ENCODE peak calls at places on chromosome 20, in eight cellular contexts. Q is astrocyte of the cerebellum, G is astrocyte of the spinal cord, A is dorsolateral prefrontal cortex, N is HCT116, X is GM12878, M is IMR-90, E is mammary epithelial cell. H is an unnamed sample.
A peak's percentile ranks its signal among the peaks of the same experiment; 100 is the strongest.

GRCh38 chr20:49669601-49670189 is 44.0 kb downstream of the B4GALT5 start:
- DNase-seq in N (no peak), G (no peak), X (peak; percentile 85), E (no peak), M (no peak), A (no peak), Q (no peak), H (peak; percentile 87)

GRCh38 chr20:33671573-33672288 is 2.5 kb downstream of the NECAB3 start:
- DNase-seq in M (no peak), A (no peak), E (no peak), Q (no peak), G (no peak), X (no peak), N (no peak), H (no peak)

GRCh38 chr20:38566199-38566598 is 14.8 kb upstream of the ADIG start:
- DNase-seq in M (no peak), X (no peak), E (no peak), N (no peak), Q (no peak), G (no peak), A (no peak), H (no peak)

GRCh38 chr20:53162251-53162835 is 190.2 kb downstream of the TSHZ2 start:
- DNase-seq in N (peak; percentile 42), G (peak; percentile 72), E (peak; percentile 75), Q (peak; percentile 42), X (no peak), M (peak; percentile 47), A (no peak), H (peak; percentile 37)

GRCh38 chr20:35511814-35512420 is 17.5 kb downstream of the C20orf173 start:
- DNase-seq in E (peak; percentile 15), Q (peak; percentile 35), M (peak; percentile 47), X (no peak), G (peak; percentile 53), N (no peak), A (peak; percentile 39), H (no peak)

GRCh38 chr20:10523438-10523837 is 88.3 kb downstream of the SLX4IP start:
- DNase-seq in M (no peak), E (no peak), Q (no peak), G (no peak), N (no peak), X (no peak), A (no peak), H (no peak)

GRCh38 chr20:23587631-23588030 is 18.1 kb downstream of the CST9 start:
- DNase-seq in N (no peak), X (no peak), E (no peak), M (no peak), G (no peak), A (no peak), Q (no peak), H (no peak)

GRCh38 chr20:9119776-9120175 is 50.9 kb downstream of the PLCB4 start:
- DNase-seq in E (peak; percentile 82), M (no peak), Q (no peak), A (peak; percentile 15), X (no peak), G (no peak), N (no peak), H (no peak)

GRCh38 chr20:44089987-44090674 is 96.9 kb downstream of the JPH2 start:
- DNase-seq in Q (no peak), E (peak; percentile 89), M (peak; percentile 69), A (no peak), X (peak; percentile 57), N (peak; percentile 61), G (peak; percentile 54), H (peak; percentile 81)

DNA sequence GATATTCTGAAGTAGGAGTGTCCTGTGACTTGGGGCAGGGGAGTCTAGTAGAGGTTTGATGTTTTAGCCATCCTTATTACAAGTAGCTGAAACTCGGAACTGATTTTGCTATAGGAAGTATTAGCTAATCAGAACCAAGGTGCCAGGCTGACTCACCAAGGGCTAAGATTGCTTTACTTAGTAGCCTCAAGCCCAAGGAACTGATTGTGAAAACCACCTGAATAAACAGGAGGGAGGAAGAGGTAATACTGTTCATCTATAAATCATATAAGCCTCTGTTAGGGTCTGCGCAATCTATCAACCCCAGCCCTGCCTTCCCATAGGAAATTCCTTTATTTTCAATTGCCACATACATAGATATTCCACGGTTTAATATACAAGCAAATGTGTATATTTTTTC is 54.4 kb downstream of the GNAS start:
- DNase-seq in Q (peak; percentile 20), M (peak; percentile 79), N (no peak), X (no peak), E (peak; percentile 80), A (no peak), G (peak; percentile 47), H (peak; percentile 68)
- H3K4me3 ChIP-seq in Q (no peak overlapping the region), M (no peak overlapping the region), N (no peak overlapping the region), X (peak overlapping the region; percentile 67), E (no peak overlapping the region), A (no peak overlapping the region), G (no peak overlapping the region), H (peak overlapping the region; percentile 63)

GRCh38 chr20:45140836-45141235 is 16.6 kb upstream of the WFDC12 start:
- DNase-seq in X (no peak), G (no peak), A (no peak), M (no peak), E (no peak), N (no peak), Q (no peak), H (no peak)

GRCh38 chr20:45136911-45137310 is 12.6 kb upstream of the WFDC12 start:
- DNase-seq in N (no peak), G (no peak), X (no peak), A (no peak), Q (no peak), E (no peak), M (no peak), H (no peak)

DNA sequence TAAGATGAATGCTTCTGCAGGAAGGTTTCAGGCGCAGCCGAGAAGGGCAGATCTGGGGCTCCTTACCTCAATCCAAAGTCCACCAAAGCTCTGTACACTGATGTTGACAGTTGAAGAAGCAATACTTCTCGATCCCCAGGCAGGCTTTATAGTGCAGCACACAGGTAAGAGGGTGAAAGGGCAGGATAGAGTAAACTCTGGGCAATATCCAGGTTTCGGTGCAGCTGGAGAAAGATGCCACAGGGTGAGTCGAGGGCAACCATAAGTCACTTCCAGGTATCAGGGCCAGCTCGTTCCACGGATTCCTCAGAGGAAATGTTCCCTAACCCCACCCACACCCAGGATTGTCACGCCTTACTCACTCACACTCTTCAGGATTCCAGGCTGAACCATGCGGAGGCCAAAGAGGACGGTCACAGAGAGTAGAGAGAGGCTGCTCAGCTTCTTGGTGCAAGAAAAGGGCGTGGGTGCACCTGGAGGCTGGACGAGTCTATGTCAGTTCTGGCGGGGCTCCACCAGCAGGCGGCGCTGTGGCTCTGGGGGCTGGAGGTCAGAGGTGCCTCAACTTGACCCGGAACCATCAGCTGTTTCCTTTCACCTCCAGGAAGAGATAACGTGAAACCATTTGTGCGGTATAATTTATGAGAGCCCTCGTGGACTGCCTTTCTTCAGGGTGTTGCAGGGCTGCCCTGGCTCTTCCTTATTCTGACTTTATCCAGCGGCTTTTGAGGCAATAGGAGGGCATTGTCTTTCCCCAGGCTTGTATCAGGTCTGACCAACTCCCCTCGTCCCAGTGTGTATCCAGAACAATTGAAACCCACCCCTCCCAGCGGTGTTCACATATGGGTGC is 14.4 kb upstream of the WFDC12 start:
- DNase-seq in E (peak; percentile 56), X (no peak), M (no peak), G (no peak), A (no peak), N (peak; percentile 21), Q (no peak), H (peak; percentile 68)
- TF ChIP-seq CTCF in E (peak; percentile 91), X (peak; percentile 81), M (peak; percentile 36), G (peak; percentile 72), A (peak; percentile 53), N (peak; percentile 97), Q (peak; percentile 53), H (peak; percentile 80)

GRCh38 chr20:58224974-58225373 is 3.5 kb downstream of the ANKRD60 start:
- DNase-seq in Q (no peak), N (no peak), M (peak; percentile 35), X (no peak), E (no peak), G (no peak), A (no peak), H (no peak)

GRCh38 chr20:58223358-58223941 is 5.0 kb downstream of the ANKRD60 start:
- DNase-seq in Q (no peak), N (no peak), E (no peak), A (no peak), G (no peak), X (no peak), M (no peak), H (no peak)

GRCh38 chr20:58224097-58224496 is 4.4 kb downstream of the ANKRD60 start:
- DNase-seq in A (no peak), X (no peak), E (no peak), M (no peak), Q (no peak), N (no peak), G (no peak), H (no peak)

GRCh38 chr20:58227391-58228102 is 906 bp downstream of the ANKRD60 start:
- DNase-seq in M (no peak), G (no peak), E (no peak), X (no peak), Q (no peak), N (no peak), A (no peak), H (no peak)

GRCh38 chr20:58225490-58226200 is 2.8 kb downstream of the ANKRD60 start:
- DNase-seq in E (no peak), G (no peak), A (no peak), N (no peak), M (no peak), X (no peak), Q (no peak), H (no peak)
- H3K4me3 ChIP-seq in E (no peak overlapping the region), G (no peak overlapping the region), A (no peak overlapping the region), N (no peak overlapping the region), M (no peak overlapping the region), X (no peak overlapping the region), Q (no peak overlapping the region), H (no peak overlapping the region)

GRCh38 chr20:48658198-48658476 is 169.7 kb downstream of the PREX1 start:
- DNase-seq in N (no peak), G (no peak), X (no peak), E (no peak), M (no peak), Q (no peak), A (no peak), H (no peak)

GRCh38 chr20:48658505-48658904 is 169.3 kb downstream of the PREX1 start:
- DNase-seq in A (no peak), E (no peak), X (no peak), N (no peak), Q (no peak), G (no peak), M (no peak), H (no peak)

GRCh38 chr20:48656120-48656519 is 171.7 kb downstream of the PREX1 start:
- DNase-seq in Q (no peak), G (no peak), N (no peak), E (no peak), M (no peak), A (no peak), X (no peak), H (no peak)

GRCh38 chr20:48657426-48658197 is 170.2 kb downstream of the PREX1 start:
- DNase-seq in M (peak; percentile 69), G (peak; percentile 73), A (peak; percentile 76), N (peak; percentile 52), X (peak; percentile 21), E (peak; percentile 54), Q (peak; percentile 57), H (peak; percentile 84)

GRCh38 chr20:48656661-48657211 is 171.1 kb downstream of the PREX1 start:
- DNase-seq in G (no peak), E (no peak), Q (no peak), N (peak; percentile 10), X (no peak), A (peak; percentile 93), M (no peak), H (no peak)
- TF ChIP-seq CTCF in G (no peak), E (no peak), Q (no peak), N (peak; percentile 58), X (peak; percentile 8), A (peak; percentile 62), M (no peak), H (peak; percentile 3)

H was measured in GM12865.